ENCODE peak calls at places on chromosomes 2 and 18, in five cellular contexts. One of them, this sample, is unnamed.
A peak's percentile ranks its signal among the peaks of the same experiment; 100 is the strongest.

GRCh38 chr2:196260546-196260945 is 89.2 kb upstream of the STK17B start:
- DNase-seq in MM.1S: no peak
- DNase-seq in H9: no peak
- DNase-seq in astrocyte: no peak
- DNase-seq in IMR-90: no peak
- DNase-seq in this sample: peak; percentile 27

GRCh38 chr2:151459368-151459767 is 49.7 kb downstream of the RIF1 start:
- DNase-seq in H9: no peak
- DNase-seq in IMR-90: peak; percentile 29
- DNase-seq in MM.1S: no peak
- DNase-seq in astrocyte: peak; percentile 18
- DNase-seq in this sample: no peak

GRCh38 chr2:229775614-229776313 is 61.4 kb upstream of the DNER start:
- DNase-seq in astrocyte: no peak
- DNase-seq in IMR-90: peak; percentile 53
- DNase-seq in MM.1S: peak; percentile 43
- DNase-seq in H9: no peak
- DNase-seq in this sample: no peak

GRCh38 chr18:36442717-36443116 is 145.2 kb downstream of the FHOD3 start:
- DNase-seq in H9: no peak
- DNase-seq in IMR-90: no peak
- DNase-seq in astrocyte: no peak
- DNase-seq in MM.1S: no peak
- DNase-seq in this sample: no peak

GRCh38 chr2:218997730-218998129 is 4.5 kb upstream of the CRYBA2 start:
- DNase-seq in IMR-90: no peak
- DNase-seq in astrocyte: no peak
- DNase-seq in H9: no peak
- DNase-seq in MM.1S: no peak
- DNase-seq in this sample: no peak

GRCh38 chr2:172998547-172998946 is 77.1 kb upstream of the MAP3K20 start:
- DNase-seq in MM.1S: no peak
- DNase-seq in astrocyte: no peak
- DNase-seq in H9: no peak
- DNase-seq in IMR-90: no peak
- DNase-seq in this sample: no peak

GRCh38 chr2:31922542-31923408 is 88.0 kb downstream of the MEMO1 start:
- DNase-seq in MM.1S: no peak
- DNase-seq in IMR-90: no peak
- DNase-seq in astrocyte: no peak
- DNase-seq in H9: no peak
- DNase-seq in this sample: no peak

GRCh38 chr2:226885769-226886435 is 50.0 kb downstream of the RHBDD1 start:
- DNase-seq in H9: no peak
- DNase-seq in IMR-90: peak; percentile 17
- DNase-seq in MM.1S: no peak
- DNase-seq in astrocyte: no peak
- DNase-seq in this sample: no peak

GRCh38 chr2:219596954-219597551 is 604 bp upstream of the STK11IP start:
- DNase-seq in MM.1S: no peak
- DNase-seq in H9: no peak
- DNase-seq in IMR-90: peak; percentile 12
- DNase-seq in astrocyte: no peak
- DNase-seq in this sample: no peak

GRCh38 chr18:13381907-13382682 is 163.5 kb downstream of the LDLRAD4 start:
- DNase-seq in H9: no peak
- DNase-seq in MM.1S: peak; percentile 54
- DNase-seq in astrocyte: peak; percentile 71
- DNase-seq in IMR-90: peak; percentile 21
- DNase-seq in this sample: no peak

GRCh38 chr2:29293830-29294438 is 178.7 kb downstream of the CLIP4 start:
- DNase-seq in MM.1S: peak; percentile 12
- DNase-seq in astrocyte: no peak
- DNase-seq in H9: peak; percentile 77
- DNase-seq in IMR-90: peak; percentile 28
- DNase-seq in this sample: peak; percentile 74

GRCh38 chr18:79680100-79680879 is 687 bp downstream of the CTDP1 start:
- DNase-seq in MM.1S: peak; percentile 27
- DNase-seq in astrocyte: peak; percentile 34
- DNase-seq in H9: no peak
- DNase-seq in IMR-90: peak; percentile 52
- DNase-seq in this sample: peak; percentile 67

GRCh38 chr2:212677466-212677865 is 138.9 kb upstream of the ERBB4 start:
- DNase-seq in IMR-90: no peak
- DNase-seq in H9: peak; percentile 51
- DNase-seq in astrocyte: no peak
- DNase-seq in MM.1S: no peak
- DNase-seq in this sample: peak; percentile 37

GRCh38 chr2:129055242-129055641 is 736.6 kb upstream of the HS6ST1 start:
- DNase-seq in IMR-90: no peak
- DNase-seq in MM.1S: no peak
- DNase-seq in H9: no peak
- DNase-seq in astrocyte: no peak
- DNase-seq in this sample: no peak

GRCh38 chr2:127155901-127156300 is 48.9 kb upstream of the BIN1 start:
- DNase-seq in astrocyte: peak; percentile 35
- DNase-seq in MM.1S: no peak
- DNase-seq in IMR-90: peak; percentile 26
- DNase-seq in H9: no peak
- DNase-seq in this sample: no peak

GRCh38 chr2:19068206-19068605 is 290.2 kb downstream of the OSR1 start:
- DNase-seq in IMR-90: no peak
- DNase-seq in H9: no peak
- DNase-seq in MM.1S: no peak
- DNase-seq in astrocyte: no peak
- DNase-seq in this sample: no peak

GRCh38 chr2:167581961-167582574 is 665.3 kb downstream of the STK39 start:
- DNase-seq in H9: no peak
- DNase-seq in astrocyte: peak; percentile 65
- DNase-seq in IMR-90: peak; percentile 16
- DNase-seq in MM.1S: no peak
- DNase-seq in this sample: no peak

GRCh38 chr2:69830045-69830905 is 815 bp downstream of the GMCL1 start:
- DNase-seq in H9: peak; percentile 36
- DNase-seq in MM.1S: peak; percentile 41
- DNase-seq in astrocyte: peak; percentile 12
- DNase-seq in IMR-90: no peak
- DNase-seq in this sample: peak; percentile 61

GRCh38 chr2:60961457-60961856 is 56.1 kb upstream of the PEX13 start:
- DNase-seq in MM.1S: no peak
- DNase-seq in IMR-90: peak; percentile 75
- DNase-seq in astrocyte: peak; percentile 26
- DNase-seq in H9: no peak
- DNase-seq in this sample: no peak

GRCh38 chr2:237858294-237859081 is 935 bp upstream of the RAMP1 start:
- DNase-seq in astrocyte: peak; percentile 80
- DNase-seq in IMR-90: peak; percentile 91
- DNase-seq in MM.1S: peak; percentile 43
- DNase-seq in H9: peak; percentile 83
- DNase-seq in this sample: peak; percentile 86

GRCh38 chr2:237860273-237860935 is 981 bp downstream of the RAMP1 start:
- DNase-seq in IMR-90: no peak
- DNase-seq in H9: no peak
- DNase-seq in astrocyte: no peak
- DNase-seq in MM.1S: no peak
- DNase-seq in this sample: no peak

GRCh38 chr2:237859082-237859433 is 365 bp upstream of the RAMP1 start:
- DNase-seq in IMR-90: no peak
- DNase-seq in astrocyte: no peak
- DNase-seq in H9: no peak
- DNase-seq in MM.1S: no peak
- DNase-seq in this sample: no peak

GRCh38 chr2:237857791-237858190 is 1.6 kb upstream of the RAMP1 start:
- DNase-seq in MM.1S: no peak
- DNase-seq in astrocyte: no peak
- DNase-seq in IMR-90: no peak
- DNase-seq in H9: no peak
- DNase-seq in this sample: no peak

DNA sequence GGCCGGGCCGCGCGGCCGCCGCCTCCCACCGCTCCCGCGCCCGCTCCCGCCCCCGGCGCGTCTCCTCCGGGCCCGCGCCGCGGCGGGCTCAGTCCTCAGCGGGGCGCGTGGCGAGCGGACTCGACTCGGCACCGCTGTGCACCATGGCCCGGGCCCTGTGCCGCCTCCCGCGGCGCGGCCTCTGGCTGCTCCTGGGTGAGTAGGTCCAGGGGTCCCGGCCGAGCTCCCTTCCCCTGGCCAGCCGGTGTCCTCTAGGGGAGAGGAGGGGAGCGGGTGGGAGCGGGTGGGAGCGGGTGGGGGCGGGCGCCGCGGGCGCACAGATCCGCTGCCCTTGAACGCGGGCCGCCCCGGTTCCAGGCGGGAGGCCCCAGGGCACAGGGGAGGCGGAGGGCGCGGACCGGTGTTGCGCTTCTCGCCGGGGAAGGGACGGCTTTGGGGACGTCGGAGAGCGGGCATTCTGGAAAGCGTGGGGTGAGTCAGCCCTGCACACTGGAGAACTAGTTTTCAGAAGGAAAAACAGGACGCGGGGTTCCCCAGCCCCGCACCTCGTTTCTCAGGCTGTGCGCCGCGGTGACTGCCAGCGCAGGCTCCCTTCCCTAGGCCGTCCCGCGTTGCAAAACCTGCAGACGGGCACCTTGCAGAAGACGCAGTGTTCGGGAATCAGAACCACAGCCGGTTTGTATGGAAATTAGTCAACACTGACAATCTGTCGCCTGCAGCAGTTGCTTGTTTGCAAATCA is at the start of gene RAMP1:
- DNase-seq in MM.1S: no peak
- DNase-seq in IMR-90: peak; percentile 17
- DNase-seq in H9: no peak
- DNase-seq in astrocyte: no peak
- DNase-seq in this sample: peak; percentile 45
- H3K27ac ChIP-seq in MM.1S: no peak within 1 kb of the TSS
- H3K27ac ChIP-seq in IMR-90: no peak within 1 kb of the TSS
- H3K27ac ChIP-seq in H9: no peak within 1 kb of the TSS
- H3K27ac ChIP-seq in astrocyte: no peak within 1 kb of the TSS
- H3K27ac ChIP-seq in this sample: no peak within 1 kb of the TSS

GRCh38 chr2:23414106-23414505 is 29.1 kb downstream of the KLHL29 start:
- DNase-seq in astrocyte: no peak
- DNase-seq in IMR-90: no peak
- DNase-seq in MM.1S: no peak
- DNase-seq in H9: no peak
- DNase-seq in this sample: no peak

GRCh38 chr2:23410596-23410995 is 25.6 kb downstream of the KLHL29 start:
- DNase-seq in MM.1S: no peak
- DNase-seq in astrocyte: no peak
- DNase-seq in H9: no peak
- DNase-seq in IMR-90: peak; percentile 59
- DNase-seq in this sample: no peak

GRCh38 chr2:23413641-23414040 is 28.7 kb downstream of the KLHL29 start:
- DNase-seq in astrocyte: no peak
- DNase-seq in H9: no peak
- DNase-seq in MM.1S: no peak
- DNase-seq in IMR-90: no peak
- DNase-seq in this sample: no peak

GRCh38 chr2:23412556-23413155 is 27.7 kb downstream of the KLHL29 start:
- DNase-seq in H9: no peak
- DNase-seq in astrocyte: peak; percentile 78
- DNase-seq in IMR-90: peak; percentile 82
- DNase-seq in MM.1S: no peak
- DNase-seq in this sample: no peak

DNA sequence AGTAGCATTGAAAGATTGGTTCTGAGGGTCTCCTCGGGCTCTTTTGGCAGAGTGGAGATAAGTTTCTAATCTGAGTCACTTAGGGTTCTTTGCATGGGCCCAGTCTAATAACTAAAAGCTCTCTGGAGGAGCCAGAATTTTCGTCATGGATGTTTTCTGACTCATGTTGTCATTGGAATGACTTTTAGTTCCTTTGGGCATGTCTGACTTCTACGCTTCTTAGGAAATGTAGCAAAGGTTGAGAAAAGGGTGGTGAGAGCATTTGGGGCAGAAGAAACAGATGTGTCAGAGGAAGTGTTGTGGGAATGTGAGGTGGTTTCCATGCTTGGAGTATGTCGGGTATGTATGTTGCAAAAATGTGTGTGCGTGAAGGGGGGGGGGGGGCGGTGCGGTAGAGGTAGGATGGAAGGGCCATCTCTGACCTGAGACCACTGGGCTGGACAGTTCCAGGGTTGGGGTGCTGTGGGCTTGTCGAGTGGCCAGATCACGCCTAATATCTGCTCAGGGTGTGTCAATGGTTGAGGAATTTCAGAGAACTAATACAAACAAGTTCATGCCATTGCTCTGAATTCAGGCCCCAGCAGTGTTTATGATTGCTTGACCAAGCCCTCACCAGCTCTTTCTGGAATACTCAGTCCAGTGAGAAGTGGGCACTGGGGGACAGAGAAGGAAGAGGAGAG is 26.9 kb downstream of the KLHL29 start:
- DNase-seq in astrocyte: peak; percentile 94
- DNase-seq in MM.1S: no peak
- DNase-seq in H9: no peak
- DNase-seq in IMR-90: peak; percentile 98
- DNase-seq in this sample: no peak
- H3K4me2 ChIP-seq in astrocyte: peak overlapping the region; percentile 47
- H3K4me2 ChIP-seq in MM.1S: no peak overlapping the region
- H3K4me2 ChIP-seq in H9: no peak overlapping the region
- H3K4me2 ChIP-seq in IMR-90: peak overlapping the region; percentile 47
- H3K4me2 ChIP-seq in this sample: no peak overlapping the region

GRCh38 chr2:110105183-110105582 is 10.4 kb downstream of the MALL start:
- DNase-seq in MM.1S: no peak
- DNase-seq in astrocyte: no peak
- DNase-seq in H9: no peak
- DNase-seq in IMR-90: no peak
- DNase-seq in this sample: no peak

GRCh38 chr2:110104025-110104771 is 11.4 kb downstream of the MALL start:
- DNase-seq in astrocyte: peak; percentile 91
- DNase-seq in IMR-90: no peak
- DNase-seq in MM.1S: no peak
- DNase-seq in H9: no peak
- DNase-seq in this sample: no peak

GRCh38 chr2:110105608-110106467 is 9.8 kb downstream of the MALL start:
- DNase-seq in astrocyte: peak; percentile 87
- DNase-seq in H9: no peak
- DNase-seq in IMR-90: peak; percentile 66
- DNase-seq in MM.1S: no peak
- DNase-seq in this sample: no peak

GRCh38 chr2:110107092-110108079 is 8.2 kb downstream of the MALL start:
- DNase-seq in H9: no peak
- DNase-seq in MM.1S: no peak
- DNase-seq in astrocyte: no peak
- DNase-seq in IMR-90: no peak
- DNase-seq in this sample: no peak

DNA sequence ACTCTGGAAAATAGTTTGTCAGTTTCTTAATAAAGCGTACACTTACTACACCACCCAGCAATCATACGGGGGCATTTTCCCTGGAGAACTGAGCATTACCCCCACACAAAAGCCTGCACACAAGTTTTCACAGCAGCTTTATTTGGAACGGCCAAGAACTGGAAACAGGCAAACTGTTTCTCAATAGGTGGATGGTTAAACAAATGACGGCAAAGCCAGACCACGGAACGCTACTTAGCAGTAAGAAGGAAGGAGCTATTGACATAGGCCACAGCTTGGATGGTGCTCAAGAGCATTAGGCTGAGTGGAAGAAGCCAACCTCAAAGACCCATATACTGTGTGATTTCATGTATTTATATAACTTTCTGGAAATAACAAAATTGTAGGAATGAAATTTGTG is 9.0 kb downstream of the MALL start:
- DNase-seq in IMR-90: peak; percentile 93
- DNase-seq in H9: no peak
- DNase-seq in MM.1S: no peak
- DNase-seq in astrocyte: peak; percentile 98
- DNase-seq in this sample: no peak
- H2AFZ ChIP-seq in IMR-90: peak overlapping the region; percentile 0
- H2AFZ ChIP-seq in H9: no peak overlapping the region
- H2AFZ ChIP-seq in MM.1S: no peak overlapping the region
- H2AFZ ChIP-seq in astrocyte: no peak overlapping the region
- H2AFZ ChIP-seq in this sample: no peak overlapping the region

GRCh38 chr2:98473995-98474780 is 29.5 kb downstream of the INPP4A start:
- DNase-seq in H9: no peak
- DNase-seq in astrocyte: no peak
- DNase-seq in IMR-90: no peak
- DNase-seq in MM.1S: peak; percentile 72
- DNase-seq in this sample: no peak
- H3K27ac ChIP-seq in H9: no peak overlapping the region
- H3K27ac ChIP-seq in astrocyte: no peak overlapping the region
- H3K27ac ChIP-seq in IMR-90: no peak overlapping the region
- H3K27ac ChIP-seq in MM.1S: peak overlapping the region; percentile 98
- H3K27ac ChIP-seq in this sample: no peak overlapping the region